ENCODE peak calls at places on chromosomes 13 and 19, in seven cellular contexts. V, K, R, I, E, O and T are unnamed samples.

GRCh38 chr13:22073718-22074117 is 402.8 kb downstream of the FGF9 start:
- DNase-seq in V (no peak), K (no peak), R (peak), I (no peak), E (no peak), O (no peak), T (no peak)

GRCh38 chr19:3048190-3048533 is 14.1 kb downstream of the TLE5 start:
- DNase-seq in V (no peak), K (no peak), R (no peak), I (no peak), E (no peak), O (no peak), T (no peak)

GRCh38 chr13:94169783-94170513 is 309.5 kb downstream of the DCT start:
- DNase-seq in V (no peak), K (no peak), R (no peak), I (no peak), E (no peak), O (no peak), T (peak)

GRCh38 chr13:93080166-93080565 is 146.4 kb upstream of the GPC6 start:
- DNase-seq in V (no peak), K (no peak), R (no peak), I (no peak), E (no peak), O (no peak), T (no peak)

GRCh38 chr19:18793144-18794028 is 2.3 kb upstream of the COMP start:
- DNase-seq in V (no peak), K (no peak), R (no peak), I (no peak), E (no peak), O (peak), T (no peak)

GRCh38 chr13:51681037-51681678 is 96.9 kb downstream of the WDFY2 start:
- DNase-seq in V (no peak), K (no peak), R (no peak), I (no peak), E (no peak), O (no peak), T (no peak)

GRCh38 chr13:112965103-112965502 is 3.9 kb upstream of the MCF2L start:
- DNase-seq in V (no peak), K (no peak), R (no peak), I (no peak), E (no peak), O (no peak), T (no peak)

GRCh38 chr13:100112186-100112838 is 23.4 kb downstream of the PCCA start:
- DNase-seq in V (peak), K (no peak), R (no peak), I (no peak), E (no peak), O (no peak), T (no peak)

GRCh38 chr13:109813663-109814062 is 27.3 kb upstream of the IRS2 start:
- DNase-seq in V (no peak), K (no peak), R (no peak), I (no peak), E (no peak), O (no peak), T (no peak)

GRCh38 chr13:46639033-46639981 is 86.3 kb downstream of the LRCH1 start:
- DNase-seq in V (peak), K (no peak), R (peak), I (no peak), E (no peak), O (no peak), T (no peak)

GRCh38 chr13:70218618-70219017 is 110.4 kb upstream of the KLHL1 start:
- DNase-seq in V (no peak), K (no peak), R (no peak), I (no peak), E (no peak), O (no peak), T (no peak)

GRCh38 chr19:46542428-46543230 is 47.0 kb upstream of the PNMA8B start:
- DNase-seq in V (peak), K (peak), R (no peak), I (peak), E (peak), O (peak), T (peak)

GRCh38 chr13:24741016-24741662 is 22.8 kb upstream of the RNF17 start:
- DNase-seq in V (peak), K (no peak), R (no peak), I (no peak), E (peak), O (no peak), T (peak)

GRCh38 chr13:22014469-22014868 is 343.6 kb downstream of the FGF9 start:
- DNase-seq in V (no peak), K (no peak), R (no peak), I (no peak), E (no peak), O (no peak), T (no peak)

GRCh38 chr19:17874423-17875135 is 2.8 kb downstream of the SLC5A5 start:
- DNase-seq in V (no peak), K (no peak), R (no peak), I (no peak), E (no peak), O (peak), T (no peak)

GRCh38 chr13:60645552-60646138 is 248.6 kb downstream of the TDRD3 start:
- DNase-seq in V (no peak), K (no peak), R (no peak), I (no peak), E (no peak), O (no peak), T (no peak)

GRCh38 chr13:33636955-33637670 is 180.8 kb upstream of the RFC3 start:
- DNase-seq in V (no peak), K (no peak), R (no peak), I (no peak), E (no peak), O (no peak), T (no peak)

GRCh38 chr13:26853272-26853818 is 92.8 kb upstream of the GPR12 start:
- DNase-seq in V (no peak), K (no peak), R (no peak), I (no peak), E (no peak), O (peak), T (no peak)

GRCh38 chr13:95502216-95502615 is 50.3 kb upstream of the CLDN10 start:
- DNase-seq in V (no peak), K (no peak), R (no peak), I (no peak), E (no peak), O (no peak), T (no peak)

DNA sequence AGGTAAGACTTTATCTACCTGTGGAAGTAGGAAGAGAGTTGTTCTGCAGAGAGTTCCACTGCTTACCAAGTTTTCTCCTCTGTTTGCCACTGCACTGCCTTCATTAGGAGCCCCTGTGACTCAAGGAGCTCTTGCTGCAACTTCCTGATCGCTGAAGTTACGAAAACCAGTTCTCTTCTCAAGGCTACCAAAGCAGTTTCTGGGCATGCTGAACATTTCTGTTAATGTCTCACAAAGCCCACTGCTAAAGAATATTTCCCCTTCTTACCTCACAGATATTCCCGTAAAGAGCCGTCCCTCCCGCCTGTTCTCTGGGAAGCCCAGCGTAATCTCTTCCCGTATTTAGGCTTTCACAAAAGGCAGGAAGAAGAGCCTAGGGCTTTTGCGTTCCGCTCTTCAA is 82.6 kb upstream of the OXGR1 start:
- DNase-seq in V (no peak), K (no peak), R (no peak), I (no peak), E (no peak), O (no peak), T (no peak)
- TF ChIP-seq JUND in V (no peak), K (no peak), R (no peak), I (no peak), E (no peak), O (no peak), T (no peak)

GRCh38 chr19:44640518-44640917 is 3.2 kb upstream of the PVR start:
- DNase-seq in V (no peak), K (no peak), R (no peak), I (no peak), E (no peak), O (no peak), T (no peak)
- TF ChIP-seq JUND in V (no peak), K (no peak), R (no peak), I (no peak), E (no peak), O (no peak), T (no peak)

DNA sequence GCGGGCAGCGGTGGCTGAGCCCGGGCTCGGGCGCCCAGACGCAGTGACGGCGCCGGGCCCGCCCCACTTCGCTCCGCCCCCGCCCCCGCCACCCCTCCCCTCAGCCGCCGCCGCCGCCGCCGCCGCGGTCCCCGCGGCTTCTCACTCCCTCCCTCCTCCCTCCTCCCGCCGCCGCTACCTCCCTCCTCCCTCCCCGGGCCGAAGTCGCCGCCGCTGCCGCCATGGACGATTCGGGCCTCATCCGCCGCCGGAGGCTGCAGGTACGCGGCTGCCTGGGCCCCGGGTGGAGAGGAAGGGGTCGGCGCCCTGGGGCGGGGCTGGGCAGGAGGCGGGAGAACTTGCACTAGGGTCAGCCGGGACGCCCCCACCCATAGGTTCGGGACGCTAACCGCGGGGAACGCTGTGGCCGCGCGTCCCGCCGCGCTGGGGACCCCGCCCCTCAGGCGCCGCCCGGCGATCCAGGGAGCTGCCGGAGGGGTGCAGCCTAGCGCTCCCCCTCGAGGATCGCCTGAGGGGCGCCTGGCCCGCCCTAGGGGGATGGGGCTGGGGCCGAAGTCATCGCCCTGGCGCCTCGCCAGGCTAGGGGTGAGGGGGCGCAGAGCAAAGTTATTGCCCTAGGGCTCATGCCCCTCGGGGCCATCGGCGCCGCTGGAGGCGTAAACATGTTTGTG is 497 bp downstream of the RTBDN start:
- DNase-seq in V (no peak), K (no peak), R (no peak), I (no peak), E (peak), O (peak), T (no peak)
- TF ChIP-seq JUND in V (no peak), K (no peak), R (no peak), I (no peak), E (no peak), O (no peak), T (no peak)

GRCh38 chr19:10295305-10295846 is 5.6 kb downstream of the ICAM5 start:
- DNase-seq in V (no peak), K (no peak), R (no peak), I (no peak), E (no peak), O (peak), T (no peak)
- TF ChIP-seq JUND in V (no peak), K (no peak), R (no peak), I (no peak), E (no peak), O (no peak), T (no peak)

GRCh38 chr13:107812013-107812412 is 403.3 kb downstream of the LIG4 start:
- DNase-seq in V (no peak), K (no peak), R (no peak), I (no peak), E (no peak), O (no peak), T (no peak)

GRCh38 chr13:107822006-107822405 is 393.3 kb downstream of the LIG4 start:
- DNase-seq in V (no peak), K (no peak), R (no peak), I (no peak), E (no peak), O (no peak), T (no peak)

GRCh38 chr13:107819071-107819470 is 396.3 kb downstream of the LIG4 start:
- DNase-seq in V (no peak), K (no peak), R (no peak), I (no peak), E (no peak), O (no peak), T (peak)

GRCh38 chr13:107817652-107818287 is 397.6 kb downstream of the LIG4 start:
- DNase-seq in V (no peak), K (no peak), R (no peak), I (no peak), E (no peak), O (no peak), T (no peak)
- TF ChIP-seq JUND in V (no peak), K (no peak), R (no peak), I (no peak), E (no peak), O (no peak), T (no peak)

GRCh38 chr19:48900477-48901452 is 653 bp downstream of the NUCB1 start:
- DNase-seq in V (peak), K (no peak), R (no peak), I (no peak), E (peak), O (peak), T (peak)
- TF ChIP-seq JUND in V (no peak), K (no peak), R (no peak), I (no peak), E (no peak), O (no peak), T (no peak)

DNA sequence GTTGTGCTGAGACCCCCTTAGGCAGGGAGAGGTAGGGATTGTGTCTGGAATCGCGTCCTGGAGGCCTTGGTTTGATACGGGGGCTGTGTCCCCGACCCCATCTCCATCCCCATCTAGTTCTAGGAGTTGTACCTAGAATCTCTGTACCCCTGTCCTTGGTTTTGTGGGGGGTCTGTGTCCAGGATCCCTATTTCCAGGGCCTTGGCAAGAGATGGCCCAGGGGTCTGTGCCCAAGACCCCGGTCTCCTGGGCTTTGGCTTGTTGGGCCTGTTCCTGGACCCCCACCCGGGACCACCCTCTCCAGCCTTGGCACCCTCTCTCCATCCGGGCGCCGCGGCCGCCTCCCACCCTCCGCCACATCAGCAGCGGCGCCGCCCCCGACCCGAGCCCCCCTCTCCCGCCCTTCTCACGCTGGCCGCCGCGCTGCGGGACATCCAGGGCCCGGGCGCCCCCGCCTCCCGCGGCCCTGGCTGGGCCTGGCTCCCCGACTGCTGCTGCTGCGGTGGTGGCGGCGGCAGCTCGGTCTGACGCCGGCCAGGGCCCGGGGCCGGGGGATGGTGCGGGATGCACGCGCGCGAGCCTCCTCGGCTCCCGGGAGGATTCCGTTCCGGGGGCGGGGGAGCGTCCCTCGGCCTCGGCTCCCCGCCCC is at the start of gene NUMBL:
- DNase-seq in V (no peak), K (no peak), R (no peak), I (no peak), E (no peak), O (peak), T (no peak)
- TF ChIP-seq JUND in V (no peak), K (no peak), R (no peak), I (no peak), E (no peak), O (no peak), T (no peak)